ENCODE peak calls at places on chromosomes 13 and 19, in six cellular contexts. G is heart right ventricle, R is HepG2, X is GM06990, V is left lung, N is AG09309. K is an unnamed sample.

GRCh38 chr19:47190167-47190727 is 40.8 kb downstream of the BBC3 start:
- DNase-seq in G (peak; percentile 35), R (peak; percentile 96), X (no peak), V (peak; percentile 83), N (peak; percentile 45), K (peak; percentile 87)

GRCh38 chr13:23822252-23822824 is 66.9 kb downstream of the MIPEP start:
- DNase-seq in G (no peak), R (no peak), X (no peak), V (no peak), N (no peak), K (no peak)

GRCh38 chr13:74770361-74770760 is 636.2 kb upstream of the KLF12 start:
- DNase-seq in G (no peak), R (no peak), X (no peak), V (no peak), N (peak; percentile 87), K (no peak)

GRCh38 chr13:114079601-114080536 is 52.6 kb downstream of the RASA3 start:
- DNase-seq in G (no peak), R (no peak), X (no peak), V (no peak), N (no peak), K (no peak)

GRCh38 chr19:38042132-38042531 is 135.1 kb downstream of the SIPA1L3 start:
- DNase-seq in G (no peak), R (no peak), X (no peak), V (no peak), N (no peak), K (no peak)

GRCh38 chr13:23999411-23999810 is 102.1 kb upstream of the C1QTNF9B start:
- DNase-seq in G (no peak), R (no peak), X (no peak), V (no peak), N (no peak), K (no peak)

GRCh38 chr19:8371011-8371804 is 7.3 kb downstream of the ANGPTL4 start:
- DNase-seq in G (no peak), R (no peak), X (no peak), V (no peak), N (no peak), K (no peak)

GRCh38 chr13:44605711-44606110 is 29.6 kb upstream of the TSC22D1 start:
- DNase-seq in G (no peak), R (no peak), X (no peak), V (no peak), N (no peak), K (no peak)

GRCh38 chr19:33904681-33905080 is 108.0 kb downstream of the KCTD15 start:
- DNase-seq in G (no peak), R (peak; percentile 14), X (no peak), V (no peak), N (no peak), K (peak; percentile 46)

GRCh38 chr19:35090160-35090794 is 25.3 kb upstream of the FXYD3 start:
- DNase-seq in G (no peak), R (peak; percentile 54), X (no peak), V (peak; percentile 32), N (no peak), K (peak; percentile 83)

GRCh38 chr19:35044317-35045117 is 3.0 kb downstream of the HPN start:
- DNase-seq in G (peak; percentile 67), R (peak; percentile 28), X (no peak), V (peak; percentile 78), N (no peak), K (peak; percentile 82)

GRCh38 chr19:19192910-19193423 is 909 bp downstream of the RFXANK start:
- DNase-seq in G (no peak), R (no peak), X (no peak), V (no peak), N (no peak), K (no peak)

GRCh38 chr13:21318891-21319532 is 140.1 kb downstream of the ZDHHC20 start:
- DNase-seq in G (no peak), R (no peak), X (no peak), V (no peak), N (no peak), K (no peak)

GRCh38 chr13:99034333-99035085 is 56.6 kb upstream of the DOCK9 start:
- DNase-seq in G (no peak), R (no peak), X (no peak), V (no peak), N (no peak), K (no peak)

GRCh38 chr13:112234131-112234875 is 141.9 kb upstream of the SPACA7 start:
- DNase-seq in G (no peak), R (no peak), X (no peak), V (peak; percentile 57), N (no peak), K (no peak)

GRCh38 chr13:96020155-96020575 is 33.0 kb downstream of the UGGT2 start:
- DNase-seq in G (no peak), R (peak; percentile 75), X (no peak), V (no peak), N (peak; percentile 18), K (peak; percentile 23)

GRCh38 chr19:14089412-14089661 is 1.2 kb downstream of the SAMD1 start:
- DNase-seq in G (no peak), R (no peak), X (no peak), V (no peak), N (no peak), K (no peak)

GRCh38 chr13:110748271-110748670 is 34.8 kb downstream of the ING1 start:
- DNase-seq in G (no peak), R (no peak), X (no peak), V (no peak), N (no peak), K (no peak)

GRCh38 chr19:3801412-3802096 is 15.4 kb upstream of the MATK start:
- DNase-seq in G (peak; percentile 43), R (no peak), X (no peak), V (peak; percentile 85), N (no peak), K (no peak)

GRCh38 chr19:10510301-10510802 is 6.9 kb downstream of the S1PR5 start:
- DNase-seq in G (no peak), R (peak; percentile 25), X (no peak), V (peak; percentile 72), N (no peak), K (peak; percentile 27)

GRCh38 chr19:40596608-40597328 is 4.4 kb upstream of the LTBP4 start:
- DNase-seq in G (peak; percentile 69), R (peak; percentile 45), X (no peak), V (peak; percentile 88), N (no peak), K (peak; percentile 64)

DNA sequence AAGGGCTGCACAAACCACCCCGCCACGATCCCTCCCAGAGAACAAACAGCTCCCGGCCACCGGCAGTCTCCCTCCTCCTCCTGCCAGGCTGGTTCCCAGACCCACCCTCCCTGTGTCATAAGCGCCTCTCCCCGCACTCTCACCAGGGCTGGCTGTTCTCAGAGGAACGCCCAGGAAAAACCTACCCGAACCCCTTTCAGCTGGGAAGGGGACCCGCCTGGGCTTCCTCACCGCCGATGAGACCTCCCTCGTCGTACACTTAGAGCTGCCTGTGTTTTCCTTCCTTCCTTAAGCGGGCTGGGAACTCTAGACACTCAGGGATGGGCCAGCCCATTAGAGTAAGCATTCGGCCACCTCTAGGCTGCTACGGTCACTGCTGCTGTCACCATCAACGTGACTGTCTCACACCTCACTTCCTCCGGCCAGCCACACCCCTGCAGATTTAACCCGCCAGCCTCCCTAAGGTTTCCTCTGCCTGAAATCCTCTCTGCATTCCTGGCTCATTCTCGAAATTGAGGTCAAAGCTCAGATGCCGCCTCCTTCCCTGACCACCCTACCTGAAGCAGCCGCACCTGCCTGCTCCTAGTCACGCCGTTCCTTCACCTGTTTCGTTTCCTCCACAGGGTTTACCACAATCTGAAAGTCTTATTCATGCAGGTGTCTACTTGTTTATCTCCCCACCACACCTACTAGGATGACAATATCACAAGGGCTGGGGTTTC is 6.3 kb upstream of the RDH13 start:
- DNase-seq in G (no peak), R (no peak), X (no peak), V (no peak), N (no peak), K (peak; percentile 76)
- TF ChIP-seq CTCF in G (no peak), R (no peak), X (no peak), V (no peak), N (no peak), K (no peak)

GRCh38 chr13:45704211-45704739 is 2.2 kb downstream of the CBY2 start:
- DNase-seq in G (no peak), R (no peak), X (no peak), V (no peak), N (no peak), K (no peak)

GRCh38 chr13:45702869-45703391 is 810 bp downstream of the CBY2 start:
- DNase-seq in G (no peak), R (no peak), X (no peak), V (no peak), N (no peak), K (no peak)

GRCh38 chr13:45702088-45702487 is at the start of gene CBY2:
- DNase-seq in G (no peak), R (no peak), X (no peak), V (no peak), N (no peak), K (no peak)

GRCh38 chr13:45705145-45705695 is 3.1 kb downstream of the CBY2 start:
- DNase-seq in G (no peak), R (no peak), X (no peak), V (no peak), N (no peak), K (no peak)

DNA sequence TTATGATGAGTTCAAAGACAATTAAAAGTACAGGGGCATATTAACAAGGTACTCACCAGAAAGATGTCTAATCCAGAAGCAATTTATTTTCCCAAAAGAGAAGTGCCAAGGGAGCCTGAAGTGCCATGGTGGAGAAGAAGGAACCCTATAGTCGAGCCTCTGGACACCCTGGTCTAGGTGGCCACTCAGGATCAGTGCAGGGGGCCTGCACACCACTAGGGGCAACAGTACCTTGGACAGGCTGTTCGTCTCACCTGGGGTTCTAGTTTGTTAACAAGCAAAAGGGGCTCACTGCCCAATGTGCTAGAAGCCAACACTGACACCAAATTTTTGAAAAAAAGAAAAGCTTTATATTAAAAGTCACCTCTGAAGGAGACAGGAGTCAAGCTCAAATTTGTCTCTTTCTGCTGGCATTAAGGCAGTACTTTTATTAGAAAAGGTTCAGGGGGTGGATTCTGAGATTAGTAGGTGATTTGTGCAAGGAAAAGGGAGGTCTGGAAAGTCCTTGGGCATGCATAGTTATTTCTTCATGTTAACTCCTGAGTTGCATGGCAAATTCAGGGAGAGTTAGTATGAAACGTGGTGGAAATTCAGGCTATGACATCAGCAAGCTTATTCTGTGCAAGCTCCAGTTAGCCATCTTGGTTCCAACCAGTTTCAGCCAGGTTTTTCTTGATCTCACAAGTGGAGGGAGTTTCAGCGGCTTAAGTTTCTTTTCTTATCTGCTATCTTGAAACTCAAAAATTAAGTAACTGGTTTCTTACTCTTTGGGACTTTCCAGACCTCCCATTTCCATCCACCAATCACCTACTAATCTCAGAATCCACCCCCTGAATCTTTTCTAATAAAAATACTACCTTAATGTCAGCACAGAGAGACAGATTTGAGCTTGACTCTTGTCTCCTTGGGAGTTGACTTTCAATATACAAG is 884 bp upstream of the CBY2 start:
- DNase-seq in G (no peak), R (no peak), X (peak; percentile 77), V (no peak), N (no peak), K (no peak)
- TF ChIP-seq CTCF in G (no peak), R (no peak), X (peak; percentile 85), V (no peak), N (no peak), K (no peak)

GRCh38 chr13:49220035-49220855 is at the start of gene MLNR:
- DNase-seq in G (peak; percentile 31), R (peak; percentile 39), X (peak; percentile 37), V (peak; percentile 89), N (no peak), K (peak; percentile 62)
- TF ChIP-seq CTCF in G (no peak), R (peak; percentile 64), X (peak; percentile 16), V (no peak), N (peak; percentile 5), K (peak; percentile 39)

GRCh38 chr13:101919541-101920306 is 467.2 kb downstream of the ITGBL1 start:
- DNase-seq in G (peak; percentile 39), R (no peak), X (no peak), V (no peak), N (no peak), K (peak; percentile 6)
- TF ChIP-seq CTCF in G (no peak), R (no peak), X (no peak), V (no peak), N (no peak), K (no peak)

GRCh38 chr13:52846567-52847321 is 1.7 kb downstream of the PCDH8 start:
- DNase-seq in G (peak; percentile 62), R (no peak), X (no peak), V (peak; percentile 83), N (no peak), K (no peak)
- TF ChIP-seq CTCF in G (peak; percentile 54), R (no peak), X (no peak), V (no peak), N (no peak), K (no peak)